ENCODE peak calls at places on chromosomes 13 and 19, in six cellular contexts. One of them, this sample, is unnamed.

GRCh38 chr13:73168993-73169401 is 110.2 kb downstream of the KLF5 start:
- DNase-seq in left ventricle myocardium inferior: no peak
- DNase-seq in coronary artery: no peak
- DNase-seq in psoas muscle: no peak
- DNase-seq in heart left ventricle: no peak
- DNase-seq in upper lobe of right lung: no peak
- DNase-seq in this sample: no peak

GRCh38 chr19:46299004-46299509 is 2.2 kb downstream of the HIF3A start:
- DNase-seq in left ventricle myocardium inferior: peak
- DNase-seq in coronary artery: peak
- DNase-seq in psoas muscle: peak
- DNase-seq in heart left ventricle: peak
- DNase-seq in upper lobe of right lung: peak
- DNase-seq in this sample: peak

GRCh38 chr19:42143341-42144234 is 11.3 kb upstream of the POU2F2 start:
- DNase-seq in left ventricle myocardium inferior: no peak
- DNase-seq in coronary artery: no peak
- DNase-seq in psoas muscle: no peak
- DNase-seq in heart left ventricle: no peak
- DNase-seq in upper lobe of right lung: no peak
- DNase-seq in this sample: no peak

GRCh38 chr13:87656311-87656710 is 14.9 kb upstream of the SLITRK5 start:
- DNase-seq in left ventricle myocardium inferior: no peak
- DNase-seq in coronary artery: no peak
- DNase-seq in psoas muscle: no peak
- DNase-seq in heart left ventricle: no peak
- DNase-seq in upper lobe of right lung: no peak
- DNase-seq in this sample: no peak

GRCh38 chr13:46113596-46113995 is 8.8 kb upstream of the CPB2 start:
- DNase-seq in left ventricle myocardium inferior: no peak
- DNase-seq in coronary artery: no peak
- DNase-seq in psoas muscle: no peak
- DNase-seq in heart left ventricle: no peak
- DNase-seq in upper lobe of right lung: no peak
- DNase-seq in this sample: no peak

GRCh38 chr13:24858953-24859352 is 95.0 kb downstream of the RNF17 start:
- DNase-seq in left ventricle myocardium inferior: no peak
- DNase-seq in coronary artery: no peak
- DNase-seq in psoas muscle: no peak
- DNase-seq in heart left ventricle: no peak
- DNase-seq in upper lobe of right lung: no peak
- DNase-seq in this sample: no peak

GRCh38 chr13:76012091-76012721 is 376.1 kb downstream of the LMO7 start:
- DNase-seq in left ventricle myocardium inferior: no peak
- DNase-seq in coronary artery: no peak
- DNase-seq in psoas muscle: no peak
- DNase-seq in heart left ventricle: no peak
- DNase-seq in upper lobe of right lung: no peak
- DNase-seq in this sample: no peak

GRCh38 chr13:93045836-93046235 is 180.8 kb upstream of the GPC6 start:
- DNase-seq in left ventricle myocardium inferior: no peak
- DNase-seq in coronary artery: no peak
- DNase-seq in psoas muscle: no peak
- DNase-seq in heart left ventricle: no peak
- DNase-seq in upper lobe of right lung: no peak
- DNase-seq in this sample: no peak

GRCh38 chr19:289651-290538 is 1.3 kb downstream of the PLPP2 start:
- DNase-seq in left ventricle myocardium inferior: no peak
- DNase-seq in coronary artery: no peak
- DNase-seq in psoas muscle: peak
- DNase-seq in heart left ventricle: peak
- DNase-seq in upper lobe of right lung: peak
- DNase-seq in this sample: peak

GRCh38 chr13:110312669-110313031 is 5.6 kb downstream of the COL4A2 start:
- DNase-seq in left ventricle myocardium inferior: no peak
- DNase-seq in coronary artery: peak
- DNase-seq in psoas muscle: no peak
- DNase-seq in heart left ventricle: no peak
- DNase-seq in upper lobe of right lung: no peak
- DNase-seq in this sample: peak

GRCh38 chr19:53157601-53158000 is 1.3 kb downstream of the ZNF347 start:
- DNase-seq in left ventricle myocardium inferior: no peak
- DNase-seq in coronary artery: no peak
- DNase-seq in psoas muscle: no peak
- DNase-seq in heart left ventricle: no peak
- DNase-seq in upper lobe of right lung: no peak
- DNase-seq in this sample: no peak

GRCh38 chr13:97366172-97366688 is 67.7 kb upstream of the RAP2A start:
- DNase-seq in left ventricle myocardium inferior: no peak
- DNase-seq in coronary artery: no peak
- DNase-seq in psoas muscle: no peak
- DNase-seq in heart left ventricle: no peak
- DNase-seq in upper lobe of right lung: no peak
- DNase-seq in this sample: no peak
- TF ChIP-seq CTCF in left ventricle myocardium inferior: no peak
- TF ChIP-seq CTCF in coronary artery: no peak
- TF ChIP-seq CTCF in psoas muscle: no peak
- TF ChIP-seq CTCF in heart left ventricle: no peak
- TF ChIP-seq CTCF in upper lobe of right lung: no peak
- TF ChIP-seq CTCF in this sample: no peak

GRCh38 chr19:28956971-28957370 is 256.0 kb downstream of the UQCRFS1 start:
- DNase-seq in left ventricle myocardium inferior: no peak
- DNase-seq in coronary artery: no peak
- DNase-seq in psoas muscle: no peak
- DNase-seq in heart left ventricle: no peak
- DNase-seq in upper lobe of right lung: no peak
- DNase-seq in this sample: no peak

GRCh38 chr19:28961772-28962500 is 251.0 kb downstream of the UQCRFS1 start:
- DNase-seq in left ventricle myocardium inferior: no peak
- DNase-seq in coronary artery: no peak
- DNase-seq in psoas muscle: no peak
- DNase-seq in heart left ventricle: no peak
- DNase-seq in upper lobe of right lung: no peak
- DNase-seq in this sample: no peak

GRCh38 chr19:28960586-28960985 is 252.4 kb downstream of the UQCRFS1 start:
- DNase-seq in left ventricle myocardium inferior: no peak
- DNase-seq in coronary artery: no peak
- DNase-seq in psoas muscle: no peak
- DNase-seq in heart left ventricle: no peak
- DNase-seq in upper lobe of right lung: no peak
- DNase-seq in this sample: no peak

GRCh38 chr19:28960986-28961705 is 251.8 kb downstream of the UQCRFS1 start:
- DNase-seq in left ventricle myocardium inferior: no peak
- DNase-seq in coronary artery: no peak
- DNase-seq in psoas muscle: no peak
- DNase-seq in heart left ventricle: no peak
- DNase-seq in upper lobe of right lung: no peak
- DNase-seq in this sample: no peak

GRCh38 chr19:28956421-28956820 is 256.5 kb downstream of the UQCRFS1 start:
- DNase-seq in left ventricle myocardium inferior: no peak
- DNase-seq in coronary artery: no peak
- DNase-seq in psoas muscle: no peak
- DNase-seq in heart left ventricle: no peak
- DNase-seq in upper lobe of right lung: no peak
- DNase-seq in this sample: no peak
- H3K27ac ChIP-seq in left ventricle myocardium inferior: no peak
- H3K27ac ChIP-seq in coronary artery: no peak
- H3K27ac ChIP-seq in psoas muscle: no peak
- H3K27ac ChIP-seq in heart left ventricle: no peak
- H3K27ac ChIP-seq in upper lobe of right lung: no peak
- H3K27ac ChIP-seq in this sample: no peak

GRCh38 chr19:44891016-44891882 is at the start of gene TOMM40:
- DNase-seq in left ventricle myocardium inferior: peak
- DNase-seq in coronary artery: peak
- DNase-seq in psoas muscle: peak
- DNase-seq in heart left ventricle: no peak
- DNase-seq in upper lobe of right lung: no peak
- DNase-seq in this sample: no peak
- TF ChIP-seq CTCF in left ventricle myocardium inferior: peak
- TF ChIP-seq CTCF in coronary artery: no peak
- TF ChIP-seq CTCF in psoas muscle: peak
- TF ChIP-seq CTCF in heart left ventricle: no peak
- TF ChIP-seq CTCF in upper lobe of right lung: no peak
- TF ChIP-seq CTCF in this sample: no peak

GRCh38 chr13:34207872-34208271 is 389.9 kb downstream of the RFC3 start:
- DNase-seq in left ventricle myocardium inferior: no peak
- DNase-seq in coronary artery: no peak
- DNase-seq in psoas muscle: no peak
- DNase-seq in heart left ventricle: no peak
- DNase-seq in upper lobe of right lung: no peak
- DNase-seq in this sample: no peak

GRCh38 chr13:34207334-34207733 is 389.4 kb downstream of the RFC3 start:
- DNase-seq in left ventricle myocardium inferior: peak
- DNase-seq in coronary artery: no peak
- DNase-seq in psoas muscle: no peak
- DNase-seq in heart left ventricle: no peak
- DNase-seq in upper lobe of right lung: no peak
- DNase-seq in this sample: no peak

GRCh38 chr13:34208326-34208725 is 390.4 kb downstream of the RFC3 start:
- DNase-seq in left ventricle myocardium inferior: no peak
- DNase-seq in coronary artery: no peak
- DNase-seq in psoas muscle: no peak
- DNase-seq in heart left ventricle: no peak
- DNase-seq in upper lobe of right lung: no peak
- DNase-seq in this sample: no peak
- H3K27ac ChIP-seq in left ventricle myocardium inferior: no peak
- H3K27ac ChIP-seq in coronary artery: no peak
- H3K27ac ChIP-seq in psoas muscle: no peak
- H3K27ac ChIP-seq in heart left ventricle: no peak
- H3K27ac ChIP-seq in upper lobe of right lung: no peak
- H3K27ac ChIP-seq in this sample: no peak

GRCh38 chr13:51818276-51818675 is 14.3 kb upstream of the DHRS12 start:
- DNase-seq in left ventricle myocardium inferior: no peak
- DNase-seq in coronary artery: no peak
- DNase-seq in psoas muscle: no peak
- DNase-seq in heart left ventricle: no peak
- DNase-seq in upper lobe of right lung: no peak
- DNase-seq in this sample: no peak
- TF ChIP-seq CTCF in left ventricle myocardium inferior: peak
- TF ChIP-seq CTCF in coronary artery: no peak
- TF ChIP-seq CTCF in psoas muscle: no peak
- TF ChIP-seq CTCF in heart left ventricle: no peak
- TF ChIP-seq CTCF in upper lobe of right lung: no peak
- TF ChIP-seq CTCF in this sample: no peak